ENCODE peak calls at places on chromosomes 12 and 14, in nine cellular contexts. M is gastrocnemius medialis, Z is HepG2, C is lower leg skin, J is ovary, D is GM12891, R is A549, G is uterus, N is heart left ventricle. T is an unnamed sample.

GRCh38 chr12:1698638-1699214 is 7.9 kb downstream of the ADIPOR2 start:
- DNase-seq in M (no peak), Z (no peak), C (no peak), J (no peak), D (no peak), R (no peak), G (no peak), N (no peak), T (no peak)

GRCh38 chr14:52272375-52272774 is 4.9 kb downstream of the PTGDR start:
- DNase-seq in M (no peak), Z (no peak), C (no peak), J (no peak), D (no peak), R (peak; percentile 26), G (no peak), N (no peak), T (no peak)

GRCh38 chr12:112241176-112241575 is 115.8 kb downstream of the TRAFD1 start:
- DNase-seq in M (no peak), Z (no peak), C (no peak), J (no peak), D (no peak), R (no peak), G (no peak), N (no peak), T (no peak)

GRCh38 chr14:50635136-50635535 is 33.0 kb downstream of the SAV1 start:
- DNase-seq in M (no peak), Z (no peak), C (no peak), J (no peak), D (no peak), R (no peak), G (no peak), N (no peak), T (no peak)

GRCh38 chr14:102325791-102326345 is 6.3 kb downstream of the ZNF839 start:
- DNase-seq in M (no peak), Z (no peak), C (no peak), J (no peak), D (no peak), R (no peak), G (no peak), N (peak; percentile 9), T (no peak)

GRCh38 chr12:132028111-132028510 is 78.4 kb downstream of the EP400 start:
- DNase-seq in M (no peak), Z (no peak), C (no peak), J (no peak), D (no peak), R (no peak), G (no peak), N (peak; percentile 24), T (no peak)

GRCh38 chr12:57224278-57224972 is 5.1 kb upstream of the SHMT2 start:
- DNase-seq in M (no peak), Z (no peak), C (no peak), J (no peak), D (no peak), R (no peak), G (no peak), N (no peak), T (no peak)

GRCh38 chr14:33848009-33848408 is 102.9 kb downstream of the EGLN3 start:
- DNase-seq in M (no peak), Z (no peak), C (no peak), J (no peak), D (no peak), R (no peak), G (no peak), N (no peak), T (no peak)

GRCh38 chr12:12017798-12018197 is 52.9 kb upstream of the BCL2L14 start:
- DNase-seq in M (no peak), Z (no peak), C (no peak), J (no peak), D (no peak), R (no peak), G (no peak), N (no peak), T (no peak)

GRCh38 chr12:120453977-120454376 is 7.7 kb downstream of the GATC start:
- DNase-seq in M (no peak), Z (peak; percentile 45), C (no peak), J (no peak), D (no peak), R (peak; percentile 61), G (no peak), N (no peak), T (no peak)

GRCh38 chr12:120460157-120460556 is 9.4 kb downstream of the SRSF9 start:
- DNase-seq in M (no peak), Z (no peak), C (no peak), J (no peak), D (no peak), R (no peak), G (no peak), N (no peak), T (no peak)

GRCh38 chr12:120453060-120453761 is 7.0 kb downstream of the GATC start:
- DNase-seq in M (no peak), Z (no peak), C (no peak), J (no peak), D (no peak), R (no peak), G (no peak), N (no peak), T (no peak)

GRCh38 chr12:120455302-120455701 is 9.1 kb downstream of the GATC start:
- DNase-seq in M (no peak), Z (no peak), C (no peak), J (no peak), D (no peak), R (no peak), G (no peak), N (no peak), T (no peak)

DNA sequence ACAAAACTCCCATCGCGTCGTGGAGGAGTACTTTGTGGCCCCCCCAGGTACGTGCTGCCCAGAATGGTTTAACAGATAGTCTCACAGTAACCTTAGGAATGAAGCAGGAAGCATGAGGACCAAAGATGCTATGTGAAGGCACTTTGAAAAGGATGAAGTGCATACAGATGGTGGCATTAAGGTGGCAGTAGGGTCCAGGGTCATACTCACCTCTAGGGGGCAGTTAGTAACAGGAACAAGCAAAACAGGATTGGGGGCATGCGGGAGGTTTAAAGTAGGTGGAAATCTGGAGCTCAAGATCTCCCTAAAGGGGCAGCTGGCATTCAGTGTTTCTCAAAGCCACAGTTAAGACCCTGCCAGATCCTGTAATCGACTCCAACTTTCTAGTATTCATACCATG is 10.9 kb downstream of the GATC start:
- DNase-seq in M (no peak), Z (peak; percentile 24), C (no peak), J (no peak), D (no peak), R (peak; percentile 44), G (no peak), N (no peak), T (no peak)
- TF ChIP-seq POLR2A in M (no peak), Z (peak; percentile 23), C (no peak), J (no peak), D (no peak), R (no peak), G (no peak), N (no peak), T (no peak)

DNA sequence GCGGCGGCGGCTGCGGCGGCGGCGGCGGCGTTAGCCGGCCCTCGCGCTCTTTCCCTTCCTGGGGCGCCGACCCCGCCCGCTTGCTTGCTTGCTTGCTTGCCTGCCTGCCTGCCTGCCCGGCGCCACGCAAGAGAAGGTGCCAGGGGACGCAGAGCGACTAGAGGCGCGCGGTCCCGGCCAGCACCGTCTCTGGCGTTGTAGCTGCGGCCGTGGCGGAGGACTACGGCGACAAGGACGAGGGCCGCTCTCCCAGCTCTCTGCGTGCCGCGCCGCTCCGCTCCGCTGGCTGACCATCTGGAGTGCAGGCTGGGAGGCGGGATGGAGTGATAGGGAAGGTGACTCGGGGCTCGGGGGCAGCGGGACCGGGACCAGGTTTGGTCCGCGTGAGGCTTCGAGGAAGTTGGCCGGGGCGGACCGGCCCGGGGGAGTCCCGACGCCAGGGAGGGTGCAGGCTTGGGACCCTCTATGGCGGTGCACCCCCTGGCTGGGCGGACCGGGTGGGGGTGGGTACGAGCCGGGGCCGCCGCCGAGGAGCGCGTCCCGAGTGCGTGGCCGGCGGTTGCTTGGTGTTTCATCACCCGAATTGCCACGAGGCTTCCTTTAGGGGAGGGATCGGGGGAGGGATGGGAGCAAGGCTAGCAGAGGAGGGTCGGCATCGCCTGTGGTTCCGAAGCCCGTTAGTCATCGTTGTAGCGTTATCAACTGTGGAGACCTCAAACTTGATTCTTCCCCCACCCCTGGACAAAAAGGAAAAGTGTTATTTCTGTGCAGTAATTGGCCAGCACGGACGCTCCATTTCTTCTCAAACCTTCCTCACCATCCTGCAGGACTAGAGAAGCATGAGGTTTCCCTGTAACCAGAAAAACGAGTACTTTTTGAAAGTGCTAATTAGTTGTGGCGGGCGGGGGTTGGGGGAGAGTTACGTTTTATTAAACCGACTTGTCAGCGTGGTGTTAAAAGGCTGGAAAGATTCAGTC is 566 bp downstream of the XPOT start:
- DNase-seq in M (peak; percentile 41), Z (peak; percentile 71), C (peak; percentile 93), J (peak; percentile 56), D (no peak), R (peak; percentile 66), G (peak; percentile 68), N (no peak), T (peak; percentile 34)
- TF ChIP-seq POLR2A in M (peak; percentile 92), Z (peak; percentile 71), C (no peak), J (peak; percentile 62), D (no peak), R (peak; percentile 55), G (no peak), N (no peak), T (no peak)

GRCh38 chr14:70822706-70823185 is 13.4 kb upstream of the MAP3K9 start:
- DNase-seq in M (no peak), Z (no peak), C (no peak), J (peak; percentile 33), D (no peak), R (peak; percentile 52), G (peak; percentile 22), N (peak; percentile 70), T (no peak)
- TF ChIP-seq POLR2A in M (no peak), Z (no peak), C (no peak), J (no peak), D (no peak), R (no peak), G (no peak), N (no peak), T (no peak)

GRCh38 chr12:76026643-76027063 is 4.9 kb downstream of the PHLDA1 start:
- DNase-seq in M (no peak), Z (peak; percentile 61), C (no peak), J (peak; percentile 52), D (no peak), R (no peak), G (no peak), N (no peak), T (no peak)

GRCh38 chr12:76031081-76031413 is 529 bp downstream of the PHLDA1 start:
- DNase-seq in M (no peak), Z (no peak), C (no peak), J (no peak), D (no peak), R (no peak), G (no peak), N (no peak), T (no peak)

GRCh38 chr12:76030378-76031080 is 1.0 kb downstream of the PHLDA1 start:
- DNase-seq in M (peak; percentile 15), Z (no peak), C (peak; percentile 88), J (peak; percentile 45), D (peak; percentile 19), R (no peak), G (peak; percentile 34), N (peak; percentile 66), T (peak; percentile 29)

GRCh38 chr12:76029982-76030377 is 1.6 kb downstream of the PHLDA1 start:
- DNase-seq in M (no peak), Z (no peak), C (no peak), J (peak; percentile 38), D (no peak), R (no peak), G (no peak), N (no peak), T (no peak)

GRCh38 chr12:76028649-76029277 is 2.8 kb downstream of the PHLDA1 start:
- DNase-seq in M (no peak), Z (peak; percentile 51), C (no peak), J (no peak), D (no peak), R (no peak), G (no peak), N (no peak), T (no peak)
- TF ChIP-seq POLR2A in M (no peak), Z (peak; percentile 8), C (no peak), J (no peak), D (no peak), R (no peak), G (no peak), N (no peak), T (no peak)

T was measured in GM12892.